ENCODE peak calls at places on chromosomes 4 and X, in eight cellular contexts. S, Y, R, F, Z, H, N and P are unnamed samples.

GRCh38 chr4:65538571-65538970 is 131.7 kb downstream of the EPHA5 start:
- DNase-seq in Z (no peak), F (no peak), S (no peak), R (no peak), N (no peak), Y (peak; percentile 42), H (no peak), P (no peak)

GRCh38 chr4:182922551-182923284 is 5.5 kb upstream of the DCTD start:
- DNase-seq in N (no peak), R (no peak), Y (no peak), S (no peak), F (no peak), H (no peak), Z (peak; percentile 23), P (no peak)

GRCh38 chr4:130233377-130234047 is 1137.6 kb downstream of the C4orf33 start:
- DNase-seq in Y (peak; percentile 2), N (no peak), H (no peak), F (peak; percentile 0), Z (no peak), R (no peak), S (peak; percentile 86), P (no peak)

GRCh38 chr4:110586137-110586850 is 36.6 kb downstream of the PITX2 start:
- DNase-seq in Y (peak; percentile 72), H (peak; percentile 79), N (peak; percentile 37), Z (peak; percentile 54), F (peak; percentile 37), S (peak; percentile 43), R (peak; percentile 42), P (peak; percentile 31)

GRCh38 chr4:141637565-141637964 is 1.2 kb downstream of the IL15 start:
- DNase-seq in H (no peak), R (no peak), S (peak; percentile 35), Y (peak; percentile 25), F (no peak), Z (no peak), N (no peak), P (no peak)

GRCh38 chrX:39808471-39808917 is 289.3 kb downstream of the BCOR start:
- DNase-seq in S (no peak), F (no peak), Z (peak; percentile 35), H (peak; percentile 24), N (peak; percentile 38), Y (peak; percentile 32), R (no peak), P (no peak)

GRCh38 chr4:88533937-88534750 is 10.6 kb upstream of the PYURF start:
- DNase-seq in H (peak; percentile 23), F (no peak), N (no peak), R (no peak), Y (peak; percentile 92), Z (no peak), S (no peak), P (no peak)

GRCh38 chrX:9312922-9313867 is 151.7 kb upstream of the TBL1X start:
- DNase-seq in Z (peak; percentile 13), R (no peak), H (peak; percentile 58), N (peak; percentile 43), F (peak; percentile 46), Y (peak; percentile 43), S (peak; percentile 50), P (peak; percentile 15)

GRCh38 chr4:1381944-1382541 is 24.2 kb downstream of the NKX1-1 start:
- DNase-seq in Y (no peak), F (no peak), N (no peak), H (no peak), R (peak; percentile 72), Z (no peak), S (no peak), P (no peak)

GRCh38 chrX:9538544-9539045 is 73.7 kb downstream of the TBL1X start:
- DNase-seq in H (no peak), F (no peak), R (no peak), N (peak; percentile 41), Z (peak; percentile 35), Y (no peak), S (no peak), P (no peak)

GRCh38 chr4:88841635-88842034 is 144.0 kb upstream of the NAP1L5 start:
- DNase-seq in S (no peak), Y (no peak), N (no peak), F (no peak), R (no peak), Z (no peak), H (no peak), P (no peak)

GRCh38 chr4:98939892-98940298 is 11.0 kb upstream of the EIF4E start:
- DNase-seq in N (peak; percentile 42), F (peak; percentile 46), Y (peak; percentile 83), H (peak; percentile 86), S (peak; percentile 25), R (peak; percentile 64), Z (peak; percentile 75), P (peak; percentile 75)

GRCh38 chr4:7822858-7823257 is 116.8 kb downstream of the AFAP1 start:
- DNase-seq in F (no peak), Y (no peak), S (no peak), N (no peak), R (no peak), Z (no peak), H (no peak), P (no peak)

GRCh38 chr4:120922390-120923200 is at the start of gene PRDM5:
- DNase-seq in H (peak; percentile 86), S (peak; percentile 82), R (peak; percentile 82), Z (peak; percentile 68), F (no peak), N (peak; percentile 88), Y (peak; percentile 21), P (no peak)
- TF ChIP-seq CTCF in H (no peak), S (peak; percentile 24), R (peak; percentile 31), Z (peak; percentile 11), F (no peak), N (peak; percentile 20), Y (no peak), P (no peak)

DNA sequence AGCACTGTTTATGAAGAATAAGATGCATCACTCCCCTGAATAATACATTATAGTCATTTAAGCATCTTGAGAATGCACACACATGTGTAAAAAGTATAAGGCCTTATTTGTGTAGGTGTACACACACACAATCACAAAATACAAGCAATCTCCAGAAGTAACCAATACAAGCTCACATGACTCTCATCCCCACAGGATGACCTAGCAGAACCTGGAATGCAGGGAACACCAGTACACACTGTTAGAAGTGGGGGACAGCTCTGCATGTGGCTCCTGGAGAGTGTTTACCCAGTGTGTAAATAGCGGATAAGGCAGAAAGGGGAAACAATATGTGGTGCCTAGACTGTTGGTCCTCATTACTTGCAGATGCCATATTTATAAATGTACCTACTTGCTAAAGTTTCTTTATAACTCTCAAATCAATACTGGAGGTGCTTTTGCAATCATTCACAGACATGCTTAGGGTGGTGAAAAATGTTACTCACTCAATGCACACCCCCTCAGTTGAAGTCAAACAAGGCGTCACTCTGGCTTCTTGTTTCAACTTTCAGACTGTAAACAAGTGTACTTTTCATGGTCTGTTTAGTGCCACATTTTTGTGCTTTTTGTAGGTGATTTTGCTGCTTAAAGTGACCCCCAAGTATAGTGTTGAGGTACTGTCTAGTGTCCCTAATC is 73.1 kb downstream of the MAGEB17 start:
- DNase-seq in S (no peak), N (no peak), Y (no peak), R (no peak), H (no peak), F (no peak), Z (no peak), P (no peak)
- TF ChIP-seq EZH2phosphoT487 in S (no peak), N (no peak), Y (no peak), R (no peak), H (no peak), F (no peak), Z (no peak), P (no peak)

GRCh38 chr4:102610007-102610406 is 108.8 kb downstream of the NFKB1 start:
- DNase-seq in S (no peak), Z (no peak), N (no peak), R (no peak), H (no peak), F (peak; percentile 38), Y (peak; percentile 22), P (no peak)
- TF ChIP-seq CTCF in S (peak; percentile 40), Z (peak; percentile 19), N (peak; percentile 49), R (peak; percentile 33), H (peak; percentile 44), F (peak; percentile 77), Y (peak; percentile 52), P (peak; percentile 49)

DNA sequence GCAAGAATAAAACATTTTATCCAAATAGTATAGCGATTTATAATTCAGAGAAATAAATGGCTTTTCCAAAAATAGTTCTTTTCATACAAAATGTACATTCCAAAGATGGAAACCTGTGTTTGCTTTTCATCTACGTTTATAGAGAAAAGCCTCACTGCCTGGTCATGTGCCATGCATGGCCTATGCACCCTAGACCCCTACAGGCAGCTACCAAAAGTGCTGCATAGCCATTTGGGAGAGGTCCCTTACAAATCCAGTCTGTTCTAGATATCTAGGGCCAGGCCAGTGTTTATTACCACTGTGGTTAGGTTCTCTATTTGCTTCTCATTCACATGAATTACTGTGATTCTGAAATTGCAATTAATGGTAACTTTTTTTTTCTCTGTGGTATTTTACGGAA is 17.2 kb downstream of the HMGB2 start:
- DNase-seq in Y (no peak), F (peak; percentile 37), S (no peak), R (peak; percentile 53), N (peak; percentile 17), H (peak; percentile 72), Z (no peak), P (no peak)
- TF ChIP-seq EZH2phosphoT487 in Y (no peak), F (no peak), S (no peak), R (no peak), N (no peak), H (no peak), Z (no peak), P (no peak)

GRCh38 chr4:147772459-147772969 is 40.6 kb downstream of the ARHGAP10 start:
- DNase-seq in R (no peak), Z (no peak), S (no peak), F (no peak), H (no peak), N (no peak), Y (peak; percentile 54), P (no peak)
- TF ChIP-seq CTCF in R (no peak), Z (no peak), S (no peak), F (no peak), H (no peak), N (no peak), Y (no peak), P (no peak)

DNA sequence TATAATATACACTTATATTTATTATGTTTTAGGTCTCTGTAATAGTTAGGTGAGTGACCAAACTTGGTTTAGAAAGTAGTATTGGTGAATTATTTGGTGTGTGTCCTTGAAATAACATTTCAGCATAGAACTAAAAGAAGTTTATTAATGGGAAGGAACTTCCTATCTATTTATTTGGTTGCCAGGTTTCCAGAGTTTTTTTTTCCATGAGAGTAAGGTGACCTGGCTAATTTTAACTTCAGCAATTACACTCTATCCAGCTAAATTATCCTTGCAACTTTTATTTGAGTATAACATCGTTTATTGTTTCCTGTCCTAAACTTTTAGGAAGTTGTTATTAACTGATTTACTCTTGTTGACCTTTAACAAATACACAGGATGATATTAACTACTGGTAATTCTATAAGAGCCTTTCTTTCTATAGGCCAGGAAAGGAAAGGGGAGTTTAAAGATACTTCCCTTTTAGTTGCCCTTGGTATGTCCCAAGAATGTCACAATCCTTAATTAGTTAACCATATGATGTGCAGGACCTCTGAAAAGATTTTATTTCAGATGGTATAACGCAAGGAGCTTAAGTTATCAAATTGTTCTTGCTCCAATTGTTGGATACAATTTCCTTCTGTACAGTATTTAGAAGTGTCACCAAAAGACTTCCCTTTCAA is 18.9 kb downstream of the PRDM8 start:
- DNase-seq in S (no peak), Y (no peak), H (no peak), F (no peak), N (no peak), R (no peak), Z (no peak), P (no peak)
- TF ChIP-seq EZH2phosphoT487 in S (no peak), Y (no peak), H (no peak), F (no peak), N (no peak), R (no peak), Z (no peak), P (no peak)